ENCODE peak calls at places on chromosomes 2 and 18, in six cellular contexts. I is GM12878, C is RWPE2, F is IMR-90, P is Karpas-422, L is adrenal gland. R is an unnamed sample. For H3K36me3 and H3K9me3, the result is how much of the 10 kb centered on the place peaks cover.

GRCh38 chr2:158809816-158810215 is 14.7 kb downstream of the DAPL1 start:
- DNase-seq in I (no peak), C (no peak), F (no peak), P (no peak), L (no peak), R (no peak)

GRCh38 chr2:75545917-75546316 is 14.8 kb downstream of the EVA1A start:
- DNase-seq in I (no peak), C (no peak), F (no peak), P (no peak), L (no peak), R (no peak)

GRCh38 chr2:186887107-186888090 is 38.4 kb upstream of the ZSWIM2 start:
- DNase-seq in I (peak), C (no peak), F (no peak), P (no peak), L (no peak), R (no peak)

GRCh38 chr18:5543854-5544389 is at the start of gene EPB41L3:
- DNase-seq in I (no peak), C (no peak), F (peak), P (no peak), L (peak), R (no peak)

GRCh38 chr2:124317628-124318027 is 292.5 kb downstream of the CNTNAP5 start:
- DNase-seq in I (no peak), C (no peak), F (no peak), P (peak), L (no peak), R (no peak)

GRCh38 chr18:8882632-8883408 is 177.5 kb downstream of the MTCL1 start:
- DNase-seq in I (no peak), C (no peak), F (no peak), P (peak), L (no peak), R (no peak)

GRCh38 chr18:23226386-23226785 is 91.1 kb downstream of the CABLES1 start:
- DNase-seq in I (no peak), C (no peak), F (peak), P (no peak), L (no peak), R (peak)

GRCh38 chr18:61149786-61150185 is 183.4 kb upstream of the CDH20 start:
- DNase-seq in I (no peak), C (no peak), F (no peak), P (no peak), L (no peak), R (no peak)

GRCh38 chr18:36411745-36412168 is 114.2 kb downstream of the FHOD3 start:
- DNase-seq in I (no peak), C (no peak), F (peak), P (peak), L (no peak), R (peak)

DNA sequence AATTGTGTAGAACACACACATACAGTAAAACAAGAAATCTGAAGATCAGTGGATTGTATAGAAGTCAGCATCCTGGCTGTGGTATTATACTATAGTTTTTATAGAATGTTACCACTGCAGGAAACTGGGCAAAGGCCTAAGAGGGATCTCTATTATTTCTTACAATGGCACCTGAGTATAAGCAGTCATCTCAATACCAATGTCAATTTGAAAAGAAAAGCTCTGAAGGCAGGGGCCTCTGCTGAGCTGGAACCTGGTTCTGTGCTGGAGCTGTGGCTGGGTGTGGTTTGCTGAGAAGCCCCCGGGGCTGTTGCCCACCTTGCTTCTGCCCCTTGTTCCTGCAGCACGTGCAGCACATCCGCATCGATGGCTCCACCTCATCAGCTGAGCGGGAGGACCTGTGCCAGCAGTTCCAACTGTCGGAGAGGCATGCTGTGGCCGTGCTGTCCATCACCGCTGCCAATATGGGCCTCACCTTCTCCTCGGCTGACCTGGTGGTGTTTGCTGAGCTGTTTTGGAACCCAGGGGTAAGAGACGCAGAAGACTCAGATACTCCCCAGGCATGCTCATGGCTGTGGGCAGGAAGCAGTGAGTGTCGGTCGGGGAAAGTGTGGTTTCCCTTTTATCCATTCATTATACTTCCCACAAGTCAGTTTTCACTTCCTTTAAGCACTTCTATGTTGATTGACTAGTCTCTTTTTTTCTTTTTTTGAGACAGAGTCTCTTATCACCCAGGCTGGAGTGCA is 23.5 kb upstream of the RPL37A start:
- DNase-seq in I (no peak), C (no peak), F (no peak), P (no peak), L (no peak), R (no peak)
- H3K36me3 ChIP-seq in I (under half), C (under half), F (under half), P (under half), L (under half), R (under half)

GRCh38 chr2:43083278-43083677 is 143.1 kb downstream of the ZFP36L2 start:
- DNase-seq in I (no peak), C (no peak), F (no peak), P (no peak), L (peak), R (no peak)
- H3K4me3 ChIP-seq in I (no peak), C (no peak), F (no peak), P (no peak), L (no peak), R (no peak)

GRCh38 chr2:167990062-167990461 is 257.3 kb downstream of the STK39 start:
- DNase-seq in I (no peak), C (no peak), F (no peak), P (no peak), L (no peak), R (no peak)
- H3K9me3 ChIP-seq in I (under half), C (under half), F (under half), P (under half), L (under half), R (under half)

DNA sequence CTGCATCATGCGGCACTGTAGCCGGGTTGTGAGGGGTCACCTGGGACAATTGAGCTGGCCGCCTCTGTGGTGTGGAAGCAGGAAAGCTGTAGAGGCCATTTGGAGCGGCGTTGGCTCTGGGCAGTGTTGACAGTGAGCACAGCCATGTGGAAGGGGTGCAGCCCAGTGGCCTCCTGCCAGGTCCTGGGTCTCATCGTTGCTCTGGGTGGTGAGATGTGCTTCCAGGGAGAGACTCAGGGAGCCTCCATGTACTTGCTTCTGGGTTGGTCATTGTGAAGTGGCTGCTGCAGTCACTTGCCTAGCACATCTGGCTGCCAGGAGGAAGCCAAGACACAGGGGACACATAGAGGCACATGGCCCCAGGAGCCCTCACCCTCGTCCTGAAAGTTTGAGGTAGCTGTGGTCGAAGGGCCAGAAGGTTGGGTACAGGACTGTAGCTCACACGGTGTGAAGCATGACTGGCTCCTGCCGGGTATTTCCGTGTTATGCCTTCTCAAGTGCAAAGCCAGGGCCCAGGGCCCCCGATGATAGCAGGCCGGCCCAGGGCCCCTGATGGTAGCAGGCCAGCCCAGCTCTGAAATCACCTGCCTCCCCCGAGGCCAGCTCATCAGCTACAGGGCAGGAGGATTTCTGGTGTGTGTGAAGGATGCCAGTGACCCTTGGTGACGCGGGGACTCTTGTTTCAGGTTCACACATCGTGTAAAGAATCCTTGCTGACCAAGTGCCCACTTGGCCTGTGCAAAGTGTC is 82.6 kb downstream of the DGKD start:
- DNase-seq in I (no peak), C (no peak), F (no peak), P (no peak), L (no peak), R (no peak)
- H3K36me3 ChIP-seq in I (under half), C (under half), F (under half), P (under half), L (under half), R (under half)

GRCh38 chr2:95275151-95275515 is 884 bp downstream of the PROM2 start:
- DNase-seq in I (no peak), C (peak), F (no peak), P (no peak), L (peak), R (no peak)

GRCh38 chr2:95277246-95277906 is 3.1 kb downstream of the PROM2 start:
- DNase-seq in I (no peak), C (peak), F (no peak), P (peak), L (no peak), R (peak)

GRCh38 chr2:95275601-95276243 is 1.5 kb downstream of the PROM2 start:
- DNase-seq in I (no peak), C (peak), F (no peak), P (no peak), L (peak), R (peak)

GRCh38 chr2:95276888-95277245 is 2.6 kb downstream of the PROM2 start:
- DNase-seq in I (no peak), C (no peak), F (no peak), P (no peak), L (no peak), R (no peak)

GRCh38 chr2:95276244-95276887 is 2.1 kb downstream of the PROM2 start:
- DNase-seq in I (no peak), C (peak), F (no peak), P (no peak), L (no peak), R (no peak)
- H3K4me3 ChIP-seq in I (no peak), C (no peak), F (no peak), P (no peak), L (no peak), R (no peak)

GRCh38 chr2:66344087-66344663 is 90.8 kb upstream of the MEIS1 start:
- DNase-seq in I (no peak), C (no peak), F (no peak), P (no peak), L (no peak), R (no peak)

GRCh38 chr2:66340521-66340920 is 94.4 kb upstream of the MEIS1 start:
- DNase-seq in I (no peak), C (no peak), F (no peak), P (no peak), L (no peak), R (no peak)

GRCh38 chr2:66346241-66346664 is 88.7 kb upstream of the MEIS1 start:
- DNase-seq in I (no peak), C (no peak), F (no peak), P (no peak), L (no peak), R (no peak)

GRCh38 chr2:66343259-66343658 is 91.7 kb upstream of the MEIS1 start:
- DNase-seq in I (no peak), C (no peak), F (no peak), P (no peak), L (no peak), R (no peak)
- H3K9me3 ChIP-seq in I (under half), C (under half), F (under half), P (under half), L (under half), R (under half)

DNA sequence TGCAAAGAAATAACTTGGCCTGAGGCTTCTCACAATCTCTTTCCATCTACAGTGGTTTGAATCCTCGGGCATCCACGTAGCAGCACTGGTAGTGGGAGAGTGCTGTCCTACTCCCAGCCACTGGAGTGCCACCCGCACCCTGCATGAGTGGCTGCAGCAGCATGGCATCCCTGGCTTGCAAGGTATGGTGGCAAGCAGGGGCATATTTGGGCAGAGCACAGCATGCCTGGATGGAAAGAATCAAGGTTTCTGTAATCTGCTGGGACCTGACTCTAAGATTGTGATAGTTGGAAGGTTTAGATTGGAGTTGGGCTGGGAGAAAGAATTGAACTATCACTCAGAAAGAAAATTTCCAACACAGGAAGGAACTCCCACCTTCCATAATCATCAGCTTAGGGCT is 4.0 kb downstream of the CAD start:
- DNase-seq in I (no peak), C (no peak), F (no peak), P (no peak), L (no peak), R (no peak)
- H3K36me3 ChIP-seq in I (under half), C (half or more), F (under half), P (half or more), L (under half), R (half or more)

R was measured in MG63.